ENCODE peak calls at places on chromosome 7, in six cellular contexts. R is testis, N is GM10248, B is dorsolateral prefrontal cortex, H is IMR-90, S is adrenal gland. L is an unnamed sample.

GRCh38 chr7:30134011-30134410 is 775 bp upstream of the MTURN start:
- DNase-seq in R (no peak), N (no peak), B (no peak), H (no peak), S (no peak), L (no peak)

GRCh38 chr7:131591674-131592328 is 35.4 kb upstream of the PODXL start:
- DNase-seq in R (no peak), N (peak), B (no peak), H (no peak), S (no peak), L (no peak)

GRCh38 chr7:69162931-69163330 is 435.3 kb upstream of the AUTS2 start:
- DNase-seq in R (no peak), N (no peak), B (no peak), H (no peak), S (no peak), L (no peak)

GRCh38 chr7:47349401-47349800 is 232.5 kb downstream of the TNS3 start:
- DNase-seq in R (no peak), N (no peak), B (no peak), H (no peak), S (no peak), L (no peak)

GRCh38 chr7:5702876-5703571 is 78.4 kb downstream of the RNF216 start:
- DNase-seq in R (peak), N (no peak), B (peak), H (peak), S (no peak), L (no peak)

GRCh38 chr7:155590215-155591023 is 44.1 kb upstream of the CNPY1 start:
- DNase-seq in R (no peak), N (no peak), B (peak), H (peak), S (peak), L (peak)

GRCh38 chr7:77674878-77675277 is 21.4 kb upstream of the RSBN1L start:
- DNase-seq in R (no peak), N (no peak), B (peak), H (peak), S (no peak), L (no peak)

GRCh38 chr7:153392726-153393125 is 633.2 kb downstream of the ACTR3B start:
- DNase-seq in R (no peak), N (no peak), B (no peak), H (no peak), S (no peak), L (no peak)

GRCh38 chr7:123191132-123191531 is 8.6 kb downstream of the SLC13A1 start:
- DNase-seq in R (no peak), N (no peak), B (no peak), H (no peak), S (no peak), L (no peak)

GRCh38 chr7:94240902-94241301 is 153.8 kb upstream of the COL1A2 start:
- DNase-seq in R (no peak), N (no peak), B (no peak), H (peak), S (no peak), L (no peak)

GRCh38 chr7:151851160-151851751 is 25.7 kb downstream of the PRKAG2 start:
- DNase-seq in R (no peak), N (no peak), B (no peak), H (no peak), S (no peak), L (no peak)

GRCh38 chr7:115447495-115447894 is 525.6 kb downstream of the MDFIC start:
- DNase-seq in R (no peak), N (no peak), B (no peak), H (no peak), S (no peak), L (no peak)

GRCh38 chr7:5590596-5591546 is 167.2 kb upstream of the TNRC18 start:
- DNase-seq in R (no peak), N (no peak), B (no peak), H (peak), S (no peak), L (no peak)

GRCh38 chr7:45074738-45075644 is 13.8 kb downstream of the NACAD start:
- DNase-seq in R (no peak), N (peak), B (no peak), H (no peak), S (no peak), L (no peak)

GRCh38 chr7:20327047-20327446 is 3.7 kb upstream of the ITGB8 start:
- DNase-seq in R (no peak), N (no peak), B (no peak), H (peak), S (no peak), L (no peak)

GRCh38 chr7:82444220-82445049 is 858 bp upstream of the CACNA2D1 start:
- DNase-seq in R (peak), N (peak), B (peak), H (no peak), S (no peak), L (no peak)

GRCh38 chr7:135320277-135320676 is 86.6 kb downstream of the STRA8 start:
- DNase-seq in R (peak), N (no peak), B (peak), H (peak), S (peak), L (no peak)

GRCh38 chr7:93728292-93728691 is 153.8 kb upstream of the CALCR start:
- DNase-seq in R (no peak), N (no peak), B (no peak), H (no peak), S (no peak), L (no peak)

GRCh38 chr7:155348806-155349205 is 51.1 kb downstream of the INSIG1 start:
- DNase-seq in R (no peak), N (no peak), B (no peak), H (no peak), S (no peak), L (no peak)

GRCh38 chr7:125561006-125561405 is 631.4 kb upstream of the POT1 start:
- DNase-seq in R (no peak), N (no peak), B (no peak), H (no peak), S (no peak), L (no peak)

GRCh38 chr7:3440509-3440908 is 139.5 kb downstream of the SDK1 start:
- DNase-seq in R (no peak), N (no peak), B (no peak), H (no peak), S (no peak), L (no peak)

GRCh38 chr7:105654994-105655900 is 74.0 kb upstream of the EFCAB10 start:
- DNase-seq in R (peak), N (no peak), B (no peak), H (peak), S (no peak), L (no peak)

GRCh38 chr7:18927134-18927533 is 190.3 kb downstream of the TWIST1 start:
- DNase-seq in R (no peak), N (no peak), B (no peak), H (peak), S (no peak), L (no peak)
- TF ChIP-seq CTCF in R (no peak), N (no peak), B (no peak), H (no peak), S (no peak), L (no peak)

GRCh38 chr7:117480978-117481377 is 1.2 kb downstream of the CFTR start:
- DNase-seq in R (no peak), N (no peak), B (no peak), H (no peak), S (no peak), L (no peak)
- TF ChIP-seq CTCF in R (no peak), N (no peak), B (no peak), H (no peak), S (no peak), L (no peak)

GRCh38 chr7:70347880-70348279 is 749.6 kb downstream of the AUTS2 start:
- DNase-seq in R (no peak), N (peak), B (no peak), H (no peak), S (no peak), L (peak)

GRCh38 chr7:70347463-70347855 is 749.2 kb downstream of the AUTS2 start:
- DNase-seq in R (no peak), N (no peak), B (no peak), H (no peak), S (no peak), L (no peak)

GRCh38 chr7:70352088-70352487 is 753.8 kb downstream of the AUTS2 start:
- DNase-seq in R (no peak), N (no peak), B (no peak), H (no peak), S (no peak), L (no peak)

GRCh38 chr7:70349031-70349430 is 750.8 kb downstream of the AUTS2 start:
- DNase-seq in R (no peak), N (no peak), B (no peak), H (no peak), S (no peak), L (no peak)

DNA sequence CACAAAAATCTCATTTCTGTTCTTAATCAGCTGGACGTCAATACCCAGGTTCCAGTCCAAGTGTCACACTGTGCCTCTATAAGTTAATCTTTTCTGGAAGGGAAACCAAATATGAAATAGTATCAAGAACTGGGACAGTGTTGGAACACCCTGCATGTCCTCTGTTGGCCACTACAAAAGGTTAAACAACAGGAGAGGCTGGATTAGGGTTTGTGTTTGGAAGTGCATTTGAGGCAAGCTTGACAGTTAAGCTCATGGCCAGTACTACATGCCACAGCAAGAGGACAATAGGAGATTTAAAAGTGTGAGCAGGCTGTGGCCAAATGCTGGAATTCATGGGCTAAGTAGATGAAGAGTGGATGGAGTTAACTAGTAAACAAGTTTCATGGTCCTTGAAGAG is 751.5 kb downstream of the AUTS2 start:
- DNase-seq in R (no peak), N (no peak), B (no peak), H (no peak), S (no peak), L (no peak)
- TF ChIP-seq CTCF in R (no peak), N (no peak), B (no peak), H (no peak), S (no peak), L (no peak)

DNA sequence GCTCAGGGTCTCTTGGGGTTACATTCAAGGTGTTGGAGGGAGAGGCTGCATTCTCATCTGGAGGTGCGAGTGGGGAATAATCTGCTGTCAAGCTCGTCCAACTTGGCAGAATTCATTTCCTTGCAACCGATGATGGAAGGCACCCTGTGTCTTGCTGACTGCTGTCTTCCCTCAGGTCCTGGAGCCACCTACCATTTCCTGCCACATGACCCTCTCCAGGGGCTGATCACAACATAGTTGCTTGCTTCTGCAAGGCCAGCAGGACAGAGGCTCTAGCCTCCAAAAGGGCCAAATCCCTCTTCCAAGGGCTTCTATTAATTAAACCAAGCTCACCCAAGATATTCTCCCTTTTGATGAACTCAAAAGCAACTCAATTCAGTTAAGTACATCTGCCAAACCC is 14.2 kb upstream of the BRI3 start:
- DNase-seq in R (no peak), N (no peak), B (no peak), H (no peak), S (no peak), L (no peak)
- TF ChIP-seq CTCF in R (no peak), N (no peak), B (no peak), H (no peak), S (no peak), L (no peak)

GRCh38 chr7:71871446-71871845 is 540.7 kb downstream of the CALN1 start:
- DNase-seq in R (no peak), N (no peak), B (no peak), H (no peak), S (no peak), L (no peak)
- TF ChIP-seq CTCF in R (no peak), N (no peak), B (peak), H (no peak), S (no peak), L (no peak)

DNA sequence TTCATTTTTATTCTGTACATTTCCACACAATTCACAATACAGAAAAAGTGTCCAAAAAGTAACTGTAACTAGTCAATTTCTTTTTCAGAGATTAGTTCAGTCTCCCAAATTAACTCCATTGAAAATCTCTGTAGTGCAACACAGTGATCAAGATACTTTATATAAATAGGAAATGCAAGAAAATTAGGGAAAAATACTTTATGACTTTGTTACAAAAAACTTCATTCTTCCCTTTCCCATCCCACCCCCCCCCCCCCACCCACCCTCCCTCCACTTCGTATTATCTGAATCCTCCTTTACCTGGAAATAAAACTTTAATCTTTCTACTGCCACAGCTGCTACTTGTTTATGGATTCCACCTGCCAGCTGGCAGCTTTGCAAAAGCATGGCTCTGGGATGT is 37.5 kb upstream of the PTN start:
- DNase-seq in R (no peak), N (no peak), B (no peak), H (no peak), S (no peak), L (no peak)
- TF ChIP-seq CTCF in R (no peak), N (no peak), B (no peak), H (no peak), S (no peak), L (no peak)

DNA sequence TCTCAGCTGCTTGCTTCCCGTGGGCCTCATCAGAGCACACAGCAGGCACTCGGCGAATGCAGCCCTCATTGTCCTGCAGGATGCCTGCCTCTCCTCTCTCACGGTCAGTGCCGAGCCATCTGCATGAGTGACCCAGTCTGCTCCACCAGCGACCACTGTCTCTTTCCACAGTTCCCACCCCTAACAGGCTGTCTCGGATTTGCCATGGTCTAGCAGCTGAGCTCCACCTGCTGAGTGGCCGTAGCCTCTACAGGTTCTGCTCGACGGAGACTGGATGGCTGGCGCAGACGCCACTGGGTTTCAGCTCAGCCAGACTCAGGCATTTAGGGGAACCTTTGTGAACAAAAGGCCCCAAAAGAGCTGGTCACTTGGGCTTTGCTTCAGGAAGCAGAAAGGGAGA is 209.4 kb upstream of the FOXK1 start:
- DNase-seq in R (no peak), N (no peak), B (no peak), H (no peak), S (no peak), L (no peak)
- TF ChIP-seq CTCF in R (no peak), N (no peak), B (no peak), H (no peak), S (no peak), L (no peak)

L was measured in GM13976.